ENCODE peak calls at places on chromosomes 1 and 21, in eight cellular contexts. P is occipital lobe; N is BJ; C is EL; Q is effector CD8-positive, alpha-beta T cell; G is glutamatergic neuron; W is endothelial cell; V is Ammon's horn. X is an unnamed sample.
A peak's percentile ranks its signal among the peaks of the same experiment; 100 is the strongest.

GRCh38 chr1:228084325-228084724 is 1.8 kb downstream of the ARF1 start:
- DNase-seq in P (no peak), N (peak; percentile 34), C (peak; percentile 78), Q (no peak), G (no peak), W (no peak), V (peak; percentile 46), X (no peak)

GRCh38 chr1:6108937-6109636 is 63.4 kb downstream of the KCNAB2 start:
- DNase-seq in P (no peak), N (no peak), C (peak; percentile 54), Q (no peak), G (peak; percentile 23), W (peak; percentile 42), V (no peak), X (no peak)

GRCh38 chr1:65812065-65812464 is 19.4 kb downstream of the PDE4B start:
- DNase-seq in P (no peak), N (peak; percentile 59), C (peak; percentile 97), Q (no peak), G (no peak), W (no peak), V (peak; percentile 54), X (no peak)

GRCh38 chr1:193221641-193222040 is 35.2 kb upstream of the B3GALT2 start:
- DNase-seq in P (no peak), N (peak; percentile 8), C (no peak), Q (no peak), G (no peak), W (no peak), V (peak; percentile 6), X (no peak)

GRCh38 chr1:91864017-91864700 is 21.8 kb downstream of the TGFBR3 start:
- DNase-seq in P (no peak), N (no peak), C (peak; percentile 69), Q (no peak), G (no peak), W (no peak), V (no peak), X (no peak)

GRCh38 chr21:31185663-31186062 is 147.4 kb upstream of the KRTAP19-8 start:
- DNase-seq in P (no peak), N (no peak), C (no peak), Q (no peak), G (no peak), W (no peak), V (no peak), X (no peak)

GRCh38 chr1:243490748-243491686 is 235.2 kb downstream of the SDCCAG8 start:
- DNase-seq in P (no peak), N (peak; percentile 81), C (no peak), Q (no peak), G (no peak), W (no peak), V (no peak), X (no peak)

GRCh38 chr1:247407180-247407616 is 8.8 kb upstream of the NLRP3 start:
- DNase-seq in P (no peak), N (no peak), C (no peak), Q (peak; percentile 19), G (no peak), W (no peak), V (peak; percentile 18), X (no peak)

GRCh38 chr1:171940373-171940772 is 99.1 kb downstream of the DNM3 start:
- DNase-seq in P (no peak), N (peak; percentile 58), C (no peak), Q (no peak), G (no peak), W (no peak), V (no peak), X (no peak)

GRCh38 chr1:53810497-53810896 is 27.6 kb downstream of the NDC1 start:
- DNase-seq in P (no peak), N (no peak), C (no peak), Q (no peak), G (no peak), W (no peak), V (no peak), X (no peak)

GRCh38 chr1:208258277-208258676 is 14.1 kb upstream of the PLXNA2 start:
- DNase-seq in P (no peak), N (no peak), C (no peak), Q (no peak), G (no peak), W (no peak), V (no peak), X (no peak)

X was measured in amygdala.